ENCODE peak calls at places on chromosomes 7 and 10, in four cellular contexts. M is GM23248, G is neural progenitor cell, I is MM.1S. O is an unnamed sample.
A peak's percentile ranks its signal among the peaks of the same experiment; 100 is the strongest.

GRCh38 chr10:11131112-11131639 is 113.5 kb downstream of the CELF2 start:
- DNase-seq in M (no peak), G (no peak), I (no peak), O (no peak)

GRCh38 chr10:80164596-80164995 is 32.1 kb downstream of the PLAC9 start:
- DNase-seq in M (no peak), G (no peak), I (no peak), O (no peak)

GRCh38 chr10:130185591-130185990 is 49.4 kb downstream of the GLRX3 start:
- DNase-seq in M (no peak), I (no peak), G (no peak), O (no peak)

GRCh38 chr10:114519306-114519669 is 115.0 kb upstream of the AFAP1L2 start:
- DNase-seq in I (no peak), M (peak; percentile 28), G (no peak), O (no peak)

GRCh38 chr7:73822319-73823173 is 8.2 kb upstream of the CLDN4 start:
- DNase-seq in G (peak; percentile 51), I (no peak), M (peak; percentile 100), O (no peak)

GRCh38 chr10:124611738-124612137 is 132.4 kb downstream of the FAM53B start:
- DNase-seq in M (no peak), I (no peak), G (no peak), O (no peak)

GRCh38 chr10:103888113-103888841 is 29.7 kb downstream of the STN1 start:
- DNase-seq in M (peak; percentile 90), G (no peak), I (peak; percentile 45), O (peak; percentile 58)

GRCh38 chr10:514137-514671 is 175.3 kb downstream of the DIP2C start:
- DNase-seq in G (no peak), I (no peak), M (no peak), O (no peak)

GRCh38 chr10:80480852-80481251 is 26.7 kb downstream of the TSPAN14 start:
- DNase-seq in I (no peak), G (no peak), M (no peak), O (no peak)

GRCh38 chr10:46524471-46525176 is 31.8 kb downstream of the GPRIN2 start:
- DNase-seq in M (peak; percentile 79), G (peak; percentile 39), I (no peak), O (no peak)

GRCh38 chr7:45657136-45657889 is 83.1 kb downstream of the ADCY1 start:
- DNase-seq in M (no peak), I (no peak), G (no peak), O (no peak)

GRCh38 chr7:81111781-81112540 is 193.1 kb upstream of the SEMA3C start:
- DNase-seq in M (peak; percentile 1), I (no peak), G (no peak), O (no peak)

GRCh38 chr10:65110029-65110428 is 1588.8 kb downstream of the REEP3 start:
- DNase-seq in I (no peak), G (no peak), M (no peak), O (no peak)

GRCh38 chr7:138978541-138979184 is 2.5 kb downstream of the KIAA1549 start:
- DNase-seq in M (no peak), I (no peak), G (no peak), O (no peak)

GRCh38 chr7:66505009-66505408 is 123.7 kb upstream of the KCTD7 start:
- DNase-seq in M (no peak), G (no peak), I (no peak), O (no peak)

GRCh38 chr7:70414368-70414767 is 717.6 kb upstream of the GALNT17 start:
- DNase-seq in G (no peak), M (no peak), I (no peak), O (no peak)

GRCh38 chr7:157359581-157359980 is 22.8 kb downstream of the DNAJB6 start:
- DNase-seq in I (no peak), M (no peak), G (no peak), O (no peak)

GRCh38 chr10:87927091-87927490 is 63.7 kb downstream of the PTEN start:
- DNase-seq in M (peak; percentile 20), G (no peak), I (no peak), O (no peak)

GRCh38 chr10:112724404-112724991 is 225.5 kb upstream of the TCF7L2 start:
- DNase-seq in M (no peak), G (no peak), I (no peak), O (no peak)

GRCh38 chr10:110147961-110148360 is 59.4 kb upstream of the MXI1 start:
- DNase-seq in M (no peak), G (no peak), I (no peak), O (no peak)

GRCh38 chr10:132170561-132171361 is 16.0 kb upstream of the DPYSL4 start:
- DNase-seq in I (no peak), G (no peak), M (no peak), O (no peak)

GRCh38 chr7:27172388-27172774 is 1.7 kb downstream of the HOXA10 start:
- DNase-seq in I (no peak), M (peak; percentile 71), G (no peak), O (no peak)

GRCh38 chr10:44307691-44308090 is 77.2 kb downstream of the CXCL12 start:
- DNase-seq in G (no peak), M (no peak), I (no peak), O (no peak)

GRCh38 chr10:34813626-34814227 is 1.4 kb downstream of the PARD3 start:
- DNase-seq in I (no peak), G (no peak), M (peak; percentile 74), O (no peak)

GRCh38 chr7:64541438-64542359 is 21.2 kb downstream of the ZNF680 start:
- DNase-seq in G (no peak), M (peak; percentile 65), I (no peak), O (no peak)

GRCh38 chr7:18278306-18278705 is 217.2 kb upstream of the HDAC9 start:
- DNase-seq in G (no peak), M (no peak), I (no peak), O (no peak)

GRCh38 chr10:29131952-29132820 is 156.7 kb upstream of the LYZL1 start:
- DNase-seq in I (no peak), G (no peak), M (peak; percentile 28), O (no peak)

GRCh38 chr10:34156781-34157425 is 658.2 kb downstream of the PARD3 start:
- DNase-seq in G (no peak), I (no peak), M (peak; percentile 79), O (no peak)

GRCh38 chr7:127135871-127136485 is 116.8 kb downstream of the GRM8 start:
- DNase-seq in M (no peak), I (no peak), G (no peak), O (no peak)

GRCh38 chr7:27576360-27576944 is 86.2 kb downstream of the HIBADH start:
- DNase-seq in G (peak; percentile 47), M (peak; percentile 56), I (peak; percentile 47), O (peak; percentile 71)

GRCh38 chr7:1550005-1550845 is 5.8 kb downstream of the TMEM184A start:
- DNase-seq in M (no peak), I (no peak), G (no peak), O (no peak)

GRCh38 chr7:31066516-31067130 is 14.5 kb downstream of the ADCYAP1R1 start:
- DNase-seq in I (no peak), M (no peak), G (no peak), O (no peak)

GRCh38 chr7:100951172-100951571 is 1.8 kb downstream of the MUC3A start:
- DNase-seq in G (peak; percentile 76), M (no peak), I (no peak), O (peak; percentile 97)

GRCh38 chr10:78267070-78267469 is 233.4 kb downstream of the RPS24 start:
- DNase-seq in I (no peak), G (no peak), M (no peak), O (no peak)

GRCh38 chr7:71184136-71184535 is 52.2 kb downstream of the GALNT17 start:
- DNase-seq in I (no peak), M (no peak), G (no peak), O (no peak)

GRCh38 chr10:109893371-109893770 is 29.9 kb downstream of the XPNPEP1 start:
- DNase-seq in G (no peak), I (no peak), M (no peak), O (no peak)

GRCh38 chr10:27744478-27745379 is 890 bp downstream of the MKX start:
- DNase-seq in I (peak; percentile 47), M (peak; percentile 88), G (peak; percentile 84), O (peak; percentile 66)

GRCh38 chr7:157541295-157541608 is 204.4 kb downstream of the DNAJB6 start:
- DNase-seq in G (no peak), M (no peak), I (no peak), O (no peak)

DNA sequence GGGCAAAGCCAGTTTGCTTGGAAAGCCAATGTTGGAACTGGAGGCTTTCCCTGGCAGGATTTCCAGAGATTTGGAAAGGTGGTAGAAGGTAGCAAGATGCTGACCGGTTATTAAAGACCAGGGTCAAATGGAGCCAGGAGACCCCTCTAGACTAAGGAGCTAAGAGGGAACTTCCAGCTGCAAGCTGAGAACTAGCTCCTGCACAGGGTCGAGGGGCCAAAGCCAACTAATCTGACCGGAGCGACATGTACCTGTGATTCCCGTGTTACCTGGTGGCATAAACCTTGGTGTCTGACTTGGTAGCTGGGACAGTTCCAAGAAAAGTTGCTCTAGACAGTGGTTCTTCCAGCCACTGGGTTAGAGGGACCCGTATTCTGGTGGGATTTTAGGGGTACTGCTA is 41.8 kb downstream of the SPDYE5 start:
- DNase-seq in I (no peak), G (no peak), M (no peak), O (no peak)
- H3F3A ChIP-seq in I (no peaks in the 10 kb centered on the region), G (peaks cover 15% of the 10 kb centered on the region), M (peaks cover 21% of the 10 kb centered on the region), O (peaks cover 2% of the 10 kb centered on the region)

DNA sequence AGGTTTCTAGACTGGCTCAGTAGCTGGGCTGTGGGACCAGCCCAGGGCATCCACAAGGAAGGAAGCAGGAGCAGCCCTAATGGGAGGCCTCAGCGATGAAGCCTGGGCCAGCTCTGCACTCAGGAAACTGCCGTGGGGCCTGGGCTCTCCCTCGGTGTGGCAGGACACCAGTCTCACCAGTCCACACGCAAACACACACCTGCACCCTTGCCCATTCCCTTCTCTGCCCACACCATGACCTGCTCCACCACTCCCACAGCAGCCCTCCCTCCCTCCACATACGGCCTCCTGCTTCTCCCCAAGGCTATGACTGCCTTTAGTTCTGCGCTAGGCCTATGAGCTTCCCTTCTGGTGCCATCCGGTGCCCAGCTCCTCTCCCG is 7.1 kb downstream of the FGF8 start:
- DNase-seq in I (no peak), G (no peak), M (no peak), O (no peak)
- H3K27ac ChIP-seq in I (no peak overlapping the region), G (no peak overlapping the region), M (no peak overlapping the region), O (no peak overlapping the region)

DNA sequence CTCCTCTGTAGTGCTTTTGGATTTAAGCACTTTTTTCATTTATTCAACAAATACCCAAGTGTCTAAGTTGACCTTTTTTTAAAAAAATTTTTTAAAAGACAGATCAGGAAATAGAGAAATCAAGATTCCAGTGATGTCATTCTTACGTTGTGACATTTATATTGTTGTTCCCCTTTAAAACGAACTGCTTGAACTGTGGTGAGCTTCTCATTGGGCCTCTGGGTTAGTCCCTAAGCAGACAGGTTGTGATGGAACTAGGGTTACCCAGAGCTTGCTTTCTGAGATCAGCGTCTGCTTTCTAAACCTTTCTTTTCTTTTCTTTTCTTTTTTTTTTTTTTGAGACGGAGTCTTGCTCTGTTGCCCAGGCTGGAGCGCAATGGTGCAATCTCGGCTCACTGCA is 22.5 kb downstream of the GATA3 start:
- DNase-seq in G (no peak), M (no peak), I (no peak), O (no peak)
- H3F3A ChIP-seq in G (peaks cover 4% of the 10 kb centered on the region), M (no peaks in the 10 kb centered on the region), I (no peaks in the 10 kb centered on the region), O (no peaks in the 10 kb centered on the region)

DNA sequence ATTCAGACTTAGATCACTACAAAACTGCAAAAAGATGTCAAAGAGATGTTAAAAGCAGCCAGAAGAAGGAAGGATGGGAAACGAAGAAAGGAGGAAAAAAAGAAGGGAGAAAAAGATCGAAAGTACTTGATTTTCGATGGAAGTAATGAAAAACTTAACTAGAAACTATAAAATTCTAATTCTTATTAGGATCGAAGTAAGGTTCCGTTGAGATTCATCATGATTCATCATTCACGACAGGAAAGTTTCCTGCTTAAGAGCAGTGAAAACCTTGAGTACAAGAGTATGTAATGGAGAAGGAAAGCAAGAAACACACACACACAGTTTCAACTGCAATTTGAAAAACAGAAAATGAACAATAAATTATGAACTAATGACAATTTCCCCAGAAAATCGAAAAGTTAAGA is 1.2 kb upstream of the ING3 start:
- DNase-seq in I (peak; percentile 28), G (no peak), M (peak; percentile 7), O (no peak)
- H3K27ac ChIP-seq in I (no peak overlapping the region), G (no peak overlapping the region), M (no peak overlapping the region), O (no peak overlapping the region)

O was measured in GM23338.